ENCODE peak calls at places on chromosomes 13 and 19, in four cellular contexts. V, C, H and P are unnamed samples.

GRCh38 chr19:51771369-51771768 is 10.4 kb downstream of the FPR2 start:
- DNase-seq in H (no peak), V (no peak), C (no peak), P (no peak)

GRCh38 chr19:19482785-19483625 is 32.3 kb downstream of the TSSK6 start:
- DNase-seq in C (no peak), H (no peak), V (no peak), P (no peak)

GRCh38 chr13:52103386-52103785 is 25.5 kb downstream of the NEK5 start:
- DNase-seq in V (no peak), C (no peak), H (no peak), P (no peak)

GRCh38 chr13:111388851-111389500 is 68.5 kb downstream of the TEX29 start:
- DNase-seq in H (no peak), V (no peak), C (no peak), P (no peak)

GRCh38 chr19:17075860-17076538 is 422 bp downstream of the MYO9B start:
- DNase-seq in V (no peak), H (no peak), C (peak), P (no peak)

GRCh38 chr19:8663920-8664670 is 33.7 kb downstream of the NFILZ start:
- DNase-seq in V (no peak), H (no peak), C (no peak), P (no peak)

GRCh38 chr19:35363001-35363590 is 4.8 kb downstream of the FFAR3 start:
- DNase-seq in C (no peak), V (no peak), H (no peak), P (no peak)

GRCh38 chr13:28624707-28625432 is 34.1 kb upstream of the POMP start:
- DNase-seq in H (no peak), C (no peak), V (no peak), P (no peak)

GRCh38 chr13:75870397-75870801 is 234.3 kb downstream of the LMO7 start:
- DNase-seq in H (no peak), C (peak), V (no peak), P (peak)

GRCh38 chr19:35347930-35348298 is 212 bp downstream of the FFAR1 start:
- DNase-seq in V (no peak), C (no peak), H (no peak), P (no peak)

GRCh38 chr19:17340302-17340870 is 3.0 kb downstream of the GTPBP3 start:
- DNase-seq in C (no peak), H (peak), V (no peak), P (no peak)

GRCh38 chr13:89763011-89763410 is 1584.5 kb upstream of the MIR17HG start:
- DNase-seq in V (no peak), C (no peak), H (no peak), P (no peak)

GRCh38 chr13:98033277-98034247 is 80.1 kb downstream of the IPO5 start:
- DNase-seq in C (peak), V (peak), H (peak), P (peak)

GRCh38 chr13:33272531-33273124 is 12.9 kb downstream of the STARD13 start:
- DNase-seq in V (no peak), C (no peak), H (peak), P (no peak)

GRCh38 chr13:40016953-40017660 is 361.6 kb downstream of the COG6 start:
- DNase-seq in C (no peak), H (no peak), V (no peak), P (no peak)

GRCh38 chr19:44848036-44848804 is 2.1 kb downstream of the NECTIN2 start:
- DNase-seq in H (no peak), C (peak), V (no peak), P (peak)

GRCh38 chr19:41700381-41701195 is 7.8 kb upstream of the CEACAM5 start:
- DNase-seq in C (no peak), V (no peak), H (no peak), P (no peak)

GRCh38 chr19:1863308-1863637 is at the start of gene KLF16:
- DNase-seq in V (no peak), H (no peak), C (no peak), P (no peak)

GRCh38 chr13:76936736-76937135 is 11.6 kb upstream of the ACOD1 start:
- DNase-seq in H (no peak), C (no peak), V (no peak), P (no peak)

GRCh38 chr19:18468517-18468916 is 30.6 kb upstream of the ISYNA1 start:
- DNase-seq in V (no peak), C (no peak), H (no peak), P (no peak)

GRCh38 chr13:98176777-98177608 is at the start of gene RNF113B:
- DNase-seq in V (no peak), C (peak), H (no peak), P (no peak)

GRCh38 chr19:14536926-14537692 is 7.7 kb downstream of the TECR start:
- DNase-seq in H (no peak), V (peak), C (peak), P (peak)
- TF ChIP-seq ELF1 in H (no peak), V (no peak), C (peak), P (no peak)

GRCh38 chr13:91468301-91468700 is 69.9 kb downstream of the GPC5 start:
- DNase-seq in C (no peak), H (no peak), V (no peak), P (no peak)
- TF ChIP-seq ELF1 in C (no peak), H (no peak), V (no peak), P (no peak)

GRCh38 chr19:12983561-12984142 is 11.6 kb upstream of the NFIX start:
- DNase-seq in C (peak), V (peak), H (peak), P (peak)
- TF ChIP-seq ELF1 in C (no peak), V (no peak), H (no peak), P (no peak)

DNA sequence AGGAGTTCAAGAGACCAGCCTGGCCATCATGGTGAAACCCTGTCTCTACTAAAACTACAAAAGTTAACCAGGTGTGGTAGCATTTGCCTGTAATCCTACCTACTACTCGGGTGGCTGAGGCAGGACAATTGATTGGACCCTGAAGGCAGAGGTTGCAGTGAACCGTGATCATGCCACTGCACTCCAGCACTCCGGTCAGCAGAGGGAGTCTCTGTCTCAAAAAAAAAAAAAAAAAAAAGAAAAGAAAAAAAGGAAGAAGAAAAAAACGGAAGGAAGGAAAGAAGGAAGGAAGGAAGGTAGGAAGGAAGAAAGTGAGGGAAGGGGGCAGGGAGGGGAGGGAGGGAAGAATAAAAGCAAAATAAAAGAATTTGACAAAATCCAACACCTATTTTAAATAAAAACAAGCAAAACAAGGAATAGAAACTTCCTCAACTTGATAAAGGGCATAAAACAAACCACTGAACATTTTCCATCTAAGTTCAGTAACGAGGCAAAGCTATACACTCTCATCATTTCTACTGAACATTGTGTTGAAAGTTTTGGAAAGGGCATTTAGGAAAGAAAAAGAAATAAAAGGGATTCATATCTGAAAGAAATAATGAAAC is 411.6 kb upstream of the SLITRK5 start:
- DNase-seq in H (peak), V (peak), C (no peak), P (peak)
- TF ChIP-seq ELF1 in H (no peak), V (no peak), C (no peak), P (no peak)

GRCh38 chr13:48890386-48890785 is 85.3 kb upstream of the FNDC3A start:
- DNase-seq in H (no peak), V (no peak), C (no peak), P (no peak)

GRCh38 chr13:48891586-48891985 is 84.1 kb upstream of the FNDC3A start:
- DNase-seq in H (peak), C (no peak), V (peak), P (no peak)

GRCh38 chr13:48892311-48892710 is 83.4 kb upstream of the FNDC3A start:
- DNase-seq in C (no peak), V (peak), H (peak), P (no peak)

GRCh38 chr13:48888613-48889012 is 87.1 kb upstream of the FNDC3A start:
- DNase-seq in V (no peak), C (no peak), H (no peak), P (no peak)
- TF ChIP-seq ELF1 in V (no peak), C (no peak), H (no peak), P (no peak)

DNA sequence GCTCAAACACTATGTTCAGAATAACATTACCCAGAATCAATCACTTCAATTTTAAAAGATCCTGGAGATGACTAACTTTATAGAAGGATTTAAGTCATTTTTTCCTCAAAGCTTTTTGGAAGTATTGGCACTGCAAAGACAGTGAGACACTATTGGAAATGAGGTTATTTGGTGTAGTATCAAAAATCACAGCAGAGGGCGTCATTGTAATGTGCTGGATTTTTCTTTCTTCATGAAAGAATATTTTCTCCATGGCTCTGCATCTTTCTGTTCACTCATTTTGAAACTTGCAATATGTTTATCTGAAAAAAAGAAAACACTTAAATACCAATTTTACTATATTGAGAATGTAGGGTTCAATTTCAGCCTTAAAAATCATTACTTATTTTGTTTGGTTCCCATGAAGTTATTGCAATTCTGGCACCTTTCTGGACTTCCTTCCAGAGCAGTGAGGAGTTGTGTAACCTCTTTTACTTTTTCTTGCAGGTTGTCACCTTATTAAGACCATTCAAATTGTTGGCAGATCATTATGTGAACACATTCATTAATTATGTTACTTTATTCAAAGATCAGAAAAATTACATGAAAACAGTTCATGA is 3.7 kb upstream of the CSNK1A1L start:
- DNase-seq in H (peak), V (no peak), C (peak), P (peak)
- TF ChIP-seq ELF1 in H (no peak), V (no peak), C (no peak), P (no peak)

GRCh38 chr13:19910336-19911072 is 47.1 kb upstream of the ZMYM5 start:
- DNase-seq in V (peak), H (no peak), C (no peak), P (no peak)
- TF ChIP-seq ELF1 in V (no peak), H (no peak), C (no peak), P (no peak)

GRCh38 chr13:42377640-42378382 is 105.9 kb downstream of the AKAP11 start:
- DNase-seq in H (no peak), C (no peak), V (no peak), P (no peak)
- TF ChIP-seq ELF1 in H (no peak), C (no peak), V (no peak), P (no peak)

GRCh38 chr19:711224-711623 is 2.5 kb downstream of the PALM start:
- DNase-seq in V (no peak), H (no peak), C (no peak), P (no peak)
- TF ChIP-seq ELF1 in V (no peak), H (no peak), C (no peak), P (no peak)

DNA sequence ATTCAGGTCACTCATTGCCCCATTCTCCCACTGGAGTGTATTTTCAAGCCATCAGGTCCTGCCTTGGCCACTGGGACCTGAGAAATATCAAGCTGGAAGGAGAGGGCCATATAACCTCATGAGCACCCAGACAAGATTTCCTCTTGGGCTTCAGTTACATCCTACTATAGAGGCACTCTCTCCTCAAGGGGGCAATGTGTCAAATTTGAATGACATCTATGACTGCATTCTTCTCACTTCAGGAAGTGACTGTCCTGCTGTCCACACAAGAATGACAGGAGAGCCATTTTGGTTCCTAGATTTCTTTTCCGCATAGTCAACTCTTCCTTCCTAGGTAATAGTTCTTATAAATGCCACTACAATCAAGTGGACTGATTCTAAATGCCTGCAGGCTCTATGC is 416.2 kb downstream of the DIAPH3 start:
- DNase-seq in C (peak), H (peak), V (peak), P (no peak)
- TF ChIP-seq ELF1 in C (no peak), H (no peak), V (no peak), P (no peak)